ENCODE peak calls at places on chromosomes 1 and 21, in ten cellular contexts. One of them, this sample, is unnamed.

GRCh38 chr1:34685225-34685624 is 69.6 kb upstream of the GJB5 start:
- DNase-seq in thoracic aorta: no peak
- DNase-seq in mucosa of gallbladder: peak; percentile 26
- DNase-seq in adrenal gland: no peak
- DNase-seq in stimulated activated CD8-positive, alpha-beta memory T cell treated with anti-CD3 and anti-CD28 coated beads, Interleukin-15, amount 100 ng/mL, for 48 hours: no peak
- DNase-seq in stomach: no peak
- DNase-seq in G401: no peak
- DNase-seq in SK-N-SH: no peak
- DNase-seq in COR-L47: no peak
- DNase-seq in Daoy: no peak
- DNase-seq in this sample: no peak

GRCh38 chr1:154736840-154737239 is 128.9 kb upstream of the ADAR start:
- DNase-seq in SK-N-SH: no peak
- DNase-seq in COR-L47: no peak
- DNase-seq in mucosa of gallbladder: peak; percentile 45
- DNase-seq in G401: no peak
- DNase-seq in stimulated activated CD8-positive, alpha-beta memory T cell treated with anti-CD3 and anti-CD28 coated beads, Interleukin-15, amount 100 ng/mL, for 48 hours: peak; percentile 58
- DNase-seq in stomach: no peak
- DNase-seq in adrenal gland: no peak
- DNase-seq in thoracic aorta: no peak
- DNase-seq in Daoy: peak; percentile 91
- DNase-seq in this sample: peak; percentile 58

GRCh38 chr1:185442065-185442464 is 125.0 kb upstream of the IVNS1ABP start:
- DNase-seq in G401: no peak
- DNase-seq in SK-N-SH: no peak
- DNase-seq in stimulated activated CD8-positive, alpha-beta memory T cell treated with anti-CD3 and anti-CD28 coated beads, Interleukin-15, amount 100 ng/mL, for 48 hours: no peak
- DNase-seq in COR-L47: no peak
- DNase-seq in adrenal gland: no peak
- DNase-seq in stomach: no peak
- DNase-seq in thoracic aorta: no peak
- DNase-seq in Daoy: no peak
- DNase-seq in mucosa of gallbladder: no peak
- DNase-seq in this sample: no peak

GRCh38 chr1:61387829-61388228 is 305.5 kb downstream of the NFIA start:
- DNase-seq in SK-N-SH: no peak
- DNase-seq in adrenal gland: no peak
- DNase-seq in Daoy: no peak
- DNase-seq in stimulated activated CD8-positive, alpha-beta memory T cell treated with anti-CD3 and anti-CD28 coated beads, Interleukin-15, amount 100 ng/mL, for 48 hours: no peak
- DNase-seq in thoracic aorta: no peak
- DNase-seq in G401: no peak
- DNase-seq in mucosa of gallbladder: no peak
- DNase-seq in COR-L47: no peak
- DNase-seq in stomach: no peak
- DNase-seq in this sample: no peak

GRCh38 chr1:40476924-40477679 is at the start of gene ZFP69:
- DNase-seq in stimulated activated CD8-positive, alpha-beta memory T cell treated with anti-CD3 and anti-CD28 coated beads, Interleukin-15, amount 100 ng/mL, for 48 hours: peak; percentile 67
- DNase-seq in COR-L47: peak; percentile 61
- DNase-seq in SK-N-SH: peak; percentile 97
- DNase-seq in adrenal gland: peak; percentile 50
- DNase-seq in G401: peak; percentile 32
- DNase-seq in mucosa of gallbladder: peak; percentile 53
- DNase-seq in stomach: peak; percentile 64
- DNase-seq in thoracic aorta: peak; percentile 14
- DNase-seq in Daoy: peak; percentile 82
- DNase-seq in this sample: no peak

GRCh38 chr1:99599678-99600175 is 46.2 kb upstream of the PALMD start:
- DNase-seq in stomach: no peak
- DNase-seq in stimulated activated CD8-positive, alpha-beta memory T cell treated with anti-CD3 and anti-CD28 coated beads, Interleukin-15, amount 100 ng/mL, for 48 hours: no peak
- DNase-seq in mucosa of gallbladder: no peak
- DNase-seq in G401: no peak
- DNase-seq in COR-L47: no peak
- DNase-seq in SK-N-SH: no peak
- DNase-seq in thoracic aorta: no peak
- DNase-seq in adrenal gland: peak; percentile 98
- DNase-seq in Daoy: peak; percentile 96
- DNase-seq in this sample: peak; percentile 92

GRCh38 chr1:64851664-64852063 is 106.8 kb downstream of the RAVER2 start:
- DNase-seq in stimulated activated CD8-positive, alpha-beta memory T cell treated with anti-CD3 and anti-CD28 coated beads, Interleukin-15, amount 100 ng/mL, for 48 hours: no peak
- DNase-seq in adrenal gland: no peak
- DNase-seq in Daoy: no peak
- DNase-seq in thoracic aorta: no peak
- DNase-seq in G401: no peak
- DNase-seq in mucosa of gallbladder: no peak
- DNase-seq in stomach: no peak
- DNase-seq in COR-L47: no peak
- DNase-seq in SK-N-SH: no peak
- DNase-seq in this sample: no peak

GRCh38 chr1:149936992-149937705 is 470 bp upstream of the MTMR11 start:
- DNase-seq in thoracic aorta: no peak
- DNase-seq in COR-L47: no peak
- DNase-seq in adrenal gland: peak; percentile 60
- DNase-seq in mucosa of gallbladder: peak; percentile 65
- DNase-seq in stimulated activated CD8-positive, alpha-beta memory T cell treated with anti-CD3 and anti-CD28 coated beads, Interleukin-15, amount 100 ng/mL, for 48 hours: no peak
- DNase-seq in SK-N-SH: no peak
- DNase-seq in Daoy: peak; percentile 60
- DNase-seq in G401: peak; percentile 67
- DNase-seq in stomach: no peak
- DNase-seq in this sample: peak; percentile 35

GRCh38 chr1:31755197-31755611 is 8.9 kb downstream of the ADGRB2 start:
- DNase-seq in mucosa of gallbladder: no peak
- DNase-seq in adrenal gland: peak; percentile 47
- DNase-seq in thoracic aorta: no peak
- DNase-seq in G401: no peak
- DNase-seq in COR-L47: no peak
- DNase-seq in stimulated activated CD8-positive, alpha-beta memory T cell treated with anti-CD3 and anti-CD28 coated beads, Interleukin-15, amount 100 ng/mL, for 48 hours: no peak
- DNase-seq in Daoy: no peak
- DNase-seq in SK-N-SH: peak; percentile 69
- DNase-seq in stomach: no peak
- DNase-seq in this sample: no peak

GRCh38 chr1:29062157-29062942 is 61.4 kb downstream of the TMEM200B start:
- DNase-seq in adrenal gland: no peak
- DNase-seq in stomach: no peak
- DNase-seq in stimulated activated CD8-positive, alpha-beta memory T cell treated with anti-CD3 and anti-CD28 coated beads, Interleukin-15, amount 100 ng/mL, for 48 hours: no peak
- DNase-seq in G401: no peak
- DNase-seq in mucosa of gallbladder: no peak
- DNase-seq in COR-L47: no peak
- DNase-seq in Daoy: no peak
- DNase-seq in SK-N-SH: no peak
- DNase-seq in thoracic aorta: no peak
- DNase-seq in this sample: no peak

GRCh38 chr1:24406783-24407182 is 6.8 kb downstream of the STPG1 start:
- DNase-seq in G401: no peak
- DNase-seq in SK-N-SH: no peak
- DNase-seq in mucosa of gallbladder: no peak
- DNase-seq in thoracic aorta: no peak
- DNase-seq in stimulated activated CD8-positive, alpha-beta memory T cell treated with anti-CD3 and anti-CD28 coated beads, Interleukin-15, amount 100 ng/mL, for 48 hours: no peak
- DNase-seq in adrenal gland: no peak
- DNase-seq in stomach: no peak
- DNase-seq in COR-L47: no peak
- DNase-seq in Daoy: no peak
- DNase-seq in this sample: no peak

GRCh38 chr1:7199077-7199779 is 414.0 kb downstream of the CAMTA1 start:
- DNase-seq in adrenal gland: no peak
- DNase-seq in COR-L47: peak; percentile 85
- DNase-seq in mucosa of gallbladder: no peak
- DNase-seq in thoracic aorta: no peak
- DNase-seq in stimulated activated CD8-positive, alpha-beta memory T cell treated with anti-CD3 and anti-CD28 coated beads, Interleukin-15, amount 100 ng/mL, for 48 hours: no peak
- DNase-seq in stomach: no peak
- DNase-seq in SK-N-SH: no peak
- DNase-seq in Daoy: no peak
- DNase-seq in G401: no peak
- DNase-seq in this sample: no peak

GRCh38 chr1:163090321-163090945 is 21.3 kb downstream of the RGS4 start:
- DNase-seq in thoracic aorta: no peak
- DNase-seq in stomach: no peak
- DNase-seq in adrenal gland: no peak
- DNase-seq in COR-L47: no peak
- DNase-seq in mucosa of gallbladder: no peak
- DNase-seq in SK-N-SH: no peak
- DNase-seq in stimulated activated CD8-positive, alpha-beta memory T cell treated with anti-CD3 and anti-CD28 coated beads, Interleukin-15, amount 100 ng/mL, for 48 hours: no peak
- DNase-seq in G401: no peak
- DNase-seq in Daoy: peak; percentile 43
- DNase-seq in this sample: peak; percentile 60

GRCh38 chr1:31717341-31717740 is 13.5 kb upstream of the COL16A1 start:
- DNase-seq in COR-L47: no peak
- DNase-seq in G401: no peak
- DNase-seq in stimulated activated CD8-positive, alpha-beta memory T cell treated with anti-CD3 and anti-CD28 coated beads, Interleukin-15, amount 100 ng/mL, for 48 hours: no peak
- DNase-seq in SK-N-SH: no peak
- DNase-seq in adrenal gland: no peak
- DNase-seq in thoracic aorta: no peak
- DNase-seq in Daoy: peak; percentile 61
- DNase-seq in stomach: no peak
- DNase-seq in mucosa of gallbladder: no peak
- DNase-seq in this sample: peak; percentile 13

GRCh38 chr1:220874201-220874655 is 5.0 kb upstream of the HLX start:
- DNase-seq in stimulated activated CD8-positive, alpha-beta memory T cell treated with anti-CD3 and anti-CD28 coated beads, Interleukin-15, amount 100 ng/mL, for 48 hours: no peak
- DNase-seq in adrenal gland: peak; percentile 61
- DNase-seq in SK-N-SH: peak; percentile 75
- DNase-seq in COR-L47: peak; percentile 24
- DNase-seq in mucosa of gallbladder: peak; percentile 56
- DNase-seq in G401: peak; percentile 27
- DNase-seq in stomach: no peak
- DNase-seq in Daoy: peak; percentile 46
- DNase-seq in thoracic aorta: no peak
- DNase-seq in this sample: peak; percentile 38

GRCh38 chr1:186496452-186496851 is 35.5 kb upstream of the PDC start:
- DNase-seq in Daoy: no peak
- DNase-seq in G401: no peak
- DNase-seq in stomach: no peak
- DNase-seq in stimulated activated CD8-positive, alpha-beta memory T cell treated with anti-CD3 and anti-CD28 coated beads, Interleukin-15, amount 100 ng/mL, for 48 hours: no peak
- DNase-seq in mucosa of gallbladder: no peak
- DNase-seq in adrenal gland: no peak
- DNase-seq in COR-L47: no peak
- DNase-seq in SK-N-SH: no peak
- DNase-seq in thoracic aorta: no peak
- DNase-seq in this sample: no peak

GRCh38 chr1:67053535-67053784 is 488 bp downstream of the SLC35D1 start:
- DNase-seq in stimulated activated CD8-positive, alpha-beta memory T cell treated with anti-CD3 and anti-CD28 coated beads, Interleukin-15, amount 100 ng/mL, for 48 hours: peak; percentile 11
- DNase-seq in adrenal gland: peak; percentile 68
- DNase-seq in Daoy: peak; percentile 70
- DNase-seq in COR-L47: no peak
- DNase-seq in G401: no peak
- DNase-seq in stomach: peak; percentile 76
- DNase-seq in SK-N-SH: peak; percentile 79
- DNase-seq in thoracic aorta: no peak
- DNase-seq in mucosa of gallbladder: no peak
- DNase-seq in this sample: no peak

GRCh38 chr1:114015075-114015474 is 35.8 kb downstream of the OLFML3 start:
- DNase-seq in SK-N-SH: no peak
- DNase-seq in stomach: no peak
- DNase-seq in stimulated activated CD8-positive, alpha-beta memory T cell treated with anti-CD3 and anti-CD28 coated beads, Interleukin-15, amount 100 ng/mL, for 48 hours: no peak
- DNase-seq in thoracic aorta: no peak
- DNase-seq in COR-L47: no peak
- DNase-seq in adrenal gland: no peak
- DNase-seq in mucosa of gallbladder: no peak
- DNase-seq in G401: no peak
- DNase-seq in Daoy: peak; percentile 66
- DNase-seq in this sample: peak; percentile 86

GRCh38 chr1:200550367-200550766 is 70.2 kb downstream of the KIF14 start:
- DNase-seq in thoracic aorta: no peak
- DNase-seq in stimulated activated CD8-positive, alpha-beta memory T cell treated with anti-CD3 and anti-CD28 coated beads, Interleukin-15, amount 100 ng/mL, for 48 hours: no peak
- DNase-seq in stomach: no peak
- DNase-seq in COR-L47: no peak
- DNase-seq in mucosa of gallbladder: no peak
- DNase-seq in Daoy: no peak
- DNase-seq in G401: no peak
- DNase-seq in adrenal gland: no peak
- DNase-seq in SK-N-SH: no peak
- DNase-seq in this sample: no peak

GRCh38 chr1:245197121-245197520 is 42.3 kb downstream of the KIF26B start:
- DNase-seq in COR-L47: no peak
- DNase-seq in adrenal gland: no peak
- DNase-seq in Daoy: no peak
- DNase-seq in thoracic aorta: no peak
- DNase-seq in stimulated activated CD8-positive, alpha-beta memory T cell treated with anti-CD3 and anti-CD28 coated beads, Interleukin-15, amount 100 ng/mL, for 48 hours: no peak
- DNase-seq in SK-N-SH: no peak
- DNase-seq in mucosa of gallbladder: no peak
- DNase-seq in G401: no peak
- DNase-seq in stomach: no peak
- DNase-seq in this sample: no peak

GRCh38 chr21:43323244-43324005 is 103.5 kb downstream of the SIK1 start:
- DNase-seq in Daoy: no peak
- DNase-seq in stimulated activated CD8-positive, alpha-beta memory T cell treated with anti-CD3 and anti-CD28 coated beads, Interleukin-15, amount 100 ng/mL, for 48 hours: no peak
- DNase-seq in mucosa of gallbladder: no peak
- DNase-seq in G401: peak; percentile 90
- DNase-seq in COR-L47: no peak
- DNase-seq in stomach: peak; percentile 93
- DNase-seq in thoracic aorta: no peak
- DNase-seq in SK-N-SH: no peak
- DNase-seq in adrenal gland: peak; percentile 93
- DNase-seq in this sample: no peak

GRCh38 chr1:9429369-9429766 is 109.9 kb upstream of the SLC25A33 start:
- DNase-seq in stimulated activated CD8-positive, alpha-beta memory T cell treated with anti-CD3 and anti-CD28 coated beads, Interleukin-15, amount 100 ng/mL, for 48 hours: no peak
- DNase-seq in stomach: no peak
- DNase-seq in thoracic aorta: no peak
- DNase-seq in Daoy: no peak
- DNase-seq in mucosa of gallbladder: no peak
- DNase-seq in adrenal gland: no peak
- DNase-seq in COR-L47: no peak
- DNase-seq in G401: no peak
- DNase-seq in SK-N-SH: no peak
- DNase-seq in this sample: no peak

GRCh38 chr1:51583532-51583931 is 33.4 kb upstream of the OSBPL9 start:
- DNase-seq in SK-N-SH: no peak
- DNase-seq in COR-L47: no peak
- DNase-seq in Daoy: peak; percentile 78
- DNase-seq in adrenal gland: peak; percentile 90
- DNase-seq in mucosa of gallbladder: peak; percentile 12
- DNase-seq in thoracic aorta: peak; percentile 7
- DNase-seq in stimulated activated CD8-positive, alpha-beta memory T cell treated with anti-CD3 and anti-CD28 coated beads, Interleukin-15, amount 100 ng/mL, for 48 hours: no peak
- DNase-seq in stomach: peak; percentile 27
- DNase-seq in G401: peak; percentile 55
- DNase-seq in this sample: no peak

GRCh38 chr1:112237983-112238515 is 158.0 kb upstream of the CTTNBP2NL start:
- DNase-seq in Daoy: no peak
- DNase-seq in stomach: no peak
- DNase-seq in thoracic aorta: no peak
- DNase-seq in G401: no peak
- DNase-seq in adrenal gland: no peak
- DNase-seq in mucosa of gallbladder: no peak
- DNase-seq in stimulated activated CD8-positive, alpha-beta memory T cell treated with anti-CD3 and anti-CD28 coated beads, Interleukin-15, amount 100 ng/mL, for 48 hours: no peak
- DNase-seq in COR-L47: peak; percentile 88
- DNase-seq in SK-N-SH: no peak
- DNase-seq in this sample: no peak

GRCh38 chr21:33069994-33070811 is at the start of gene OLIG1:
- DNase-seq in mucosa of gallbladder: no peak
- DNase-seq in thoracic aorta: no peak
- DNase-seq in adrenal gland: peak; percentile 19
- DNase-seq in COR-L47: peak; percentile 41
- DNase-seq in SK-N-SH: peak; percentile 48
- DNase-seq in Daoy: peak; percentile 79
- DNase-seq in stimulated activated CD8-positive, alpha-beta memory T cell treated with anti-CD3 and anti-CD28 coated beads, Interleukin-15, amount 100 ng/mL, for 48 hours: peak; percentile 36
- DNase-seq in G401: peak; percentile 53
- DNase-seq in stomach: peak; percentile 35
- DNase-seq in this sample: no peak